ENCODE peak calls at places on chromosomes 4 and X, in eight cellular contexts. V is stimulated activated CD4-positive, alpha-beta T cell treated with anti-CD3 and anti-CD28 coated beads, TNF-alpha, amount 100 ng/mL, for 1 hour; B is HFFc6; K is H4; J is kidney epithelial cell; N is GM04504; Q is renal cortical epithelial cell; S is aorta. X is an unnamed sample.

GRCh38 chr4:139841464-139842195 is 176.0 kb downstream of the MGST2 start:
- DNase-seq in J (no peak), B (no peak), V (no peak), S (no peak), Q (no peak), N (no peak), K (no peak), X (no peak)

GRCh38 chrX:107135076-107135964 is 16.7 kb upstream of the RBM41 start:
- DNase-seq in K (peak; percentile 56), N (peak; percentile 2), V (no peak), Q (peak; percentile 91), J (no peak), S (no peak), B (no peak), X (no peak)

GRCh38 chr4:8906991-8907595 is 35.5 kb upstream of the HMX1 start:
- DNase-seq in V (no peak), J (no peak), Q (no peak), K (no peak), B (no peak), N (no peak), S (peak; percentile 48), X (no peak)

GRCh38 chr4:76611611-76612010 is 176.6 kb downstream of the SHROOM3 start:
- DNase-seq in J (no peak), B (no peak), Q (peak; percentile 50), V (no peak), K (no peak), N (no peak), S (no peak), X (no peak)

GRCh38 chr4:41509411-41510008 is 28.4 kb upstream of the LIMCH1 start:
- DNase-seq in V (no peak), N (no peak), S (peak; percentile 81), K (peak; percentile 30), Q (peak; percentile 47), B (no peak), J (no peak), X (no peak)

GRCh38 chr4:54872246-54872645 is 214.5 kb downstream of the KIT start:
- DNase-seq in S (no peak), B (peak; percentile 15), N (peak; percentile 40), V (no peak), Q (no peak), K (peak; percentile 62), J (no peak), X (no peak)

GRCh38 chr4:15400911-15401671 is 26.7 kb upstream of the C1QTNF7 start:
- DNase-seq in V (no peak), N (peak; percentile 64), K (peak; percentile 63), B (peak; percentile 84), S (peak; percentile 88), J (no peak), Q (peak; percentile 76), X (no peak)

GRCh38 chrX:45788315-45788714 is 587.6 kb upstream of the DIPK2B start:
- DNase-seq in V (no peak), J (no peak), B (no peak), S (no peak), K (no peak), Q (no peak), N (no peak), X (no peak)

GRCh38 chrX:153766871-153767673 is 3.0 kb downstream of the PLXNB3 start:
- DNase-seq in J (no peak), B (no peak), V (no peak), Q (no peak), N (no peak), S (peak; percentile 76), K (no peak), X (no peak)

GRCh38 chr4:155604718-155605601 is 61.7 kb upstream of the GUCY1A1 start:
- DNase-seq in S (no peak), B (peak; percentile 78), V (no peak), N (peak; percentile 67), Q (peak; percentile 81), K (peak; percentile 84), J (peak; percentile 55), X (no peak)